ENCODE peak calls at places on chromosomes 6 and 20, in eight cellular contexts. I, L, B, E, U, V, X and Y are unnamed samples.

GRCh38 chr6:155263373-155264063 is at the start of gene CLDN20:
- DNase-seq in X (no peak), B (no peak), V (no peak), I (no peak), E (no peak), U (no peak), L (no peak), Y (peak)

GRCh38 chr6:52049252-52050050 is 38.0 kb downstream of the PKHD1 start:
- DNase-seq in I (peak), U (peak), X (peak), L (peak), E (peak), V (no peak), B (peak), Y (peak)

GRCh38 chr20:51480507-51481270 is 61.8 kb downstream of the NFATC2 start:
- DNase-seq in X (no peak), I (no peak), L (no peak), U (no peak), E (no peak), B (no peak), V (no peak), Y (no peak)

GRCh38 chr6:31572041-31572911 is at the start of gene LTA:
- DNase-seq in B (no peak), I (no peak), X (no peak), E (no peak), U (no peak), L (no peak), V (no peak), Y (no peak)

GRCh38 chr20:34220581-34220980 is 20.6 kb upstream of the ASIP start:
- DNase-seq in U (peak), B (peak), E (peak), I (no peak), V (no peak), L (peak), X (peak), Y (no peak)

GRCh38 chr20:43942661-43943285 is 28.1 kb downstream of the TOX2 start:
- DNase-seq in E (peak), V (no peak), L (peak), I (no peak), U (peak), B (peak), X (peak), Y (no peak)

GRCh38 chr6:45455408-45455807 is 77.7 kb upstream of the SUPT3H start:
- DNase-seq in B (no peak), X (no peak), L (no peak), V (no peak), I (no peak), U (no peak), E (no peak), Y (no peak)

GRCh38 chr6:89295981-89296380 is 19.1 kb downstream of the GABRR2 start:
- DNase-seq in V (no peak), X (no peak), U (no peak), L (no peak), E (no peak), B (no peak), I (no peak), Y (no peak)

GRCh38 chr6:91827151-91827550 is 1240.3 kb upstream of the MAP3K7 start:
- DNase-seq in L (no peak), V (no peak), B (no peak), U (no peak), I (no peak), X (no peak), E (no peak), Y (no peak)

GRCh38 chr6:161110380-161110779 is 118.8 kb downstream of the MAP3K4 start:
- DNase-seq in X (no peak), U (no peak), I (no peak), V (no peak), L (no peak), B (no peak), E (no peak), Y (no peak)

GRCh38 chr6:128963561-128963960 is 80.6 kb downstream of the LAMA2 start:
- DNase-seq in V (no peak), E (peak), U (no peak), B (peak), L (no peak), X (peak), I (no peak), Y (no peak)

GRCh38 chr20:48550814-48551213 is 277.0 kb downstream of the PREX1 start:
- DNase-seq in I (no peak), B (peak), X (no peak), L (no peak), U (peak), V (no peak), E (no peak), Y (no peak)

GRCh38 chr6:31558631-31559500 is 11.5 kb downstream of the NFKBIL1 start:
- DNase-seq in X (peak), L (peak), E (peak), I (no peak), B (peak), U (no peak), V (no peak), Y (peak)

GRCh38 chr6:107173779-107174178 is 58.5 kb upstream of the BEND3 start:
- DNase-seq in L (no peak), I (no peak), V (no peak), U (peak), E (no peak), B (peak), X (no peak), Y (no peak)

GRCh38 chr6:16337280-16337975 is 99.0 kb downstream of the GMPR start:
- DNase-seq in X (peak), L (no peak), V (peak), E (peak), U (no peak), B (peak), I (no peak), Y (no peak)

GRCh38 chr6:15855311-15855710 is 192.5 kb upstream of the DTNBP1 start:
- DNase-seq in I (no peak), V (no peak), L (no peak), X (no peak), B (no peak), U (no peak), E (no peak), Y (no peak)